ENCODE peak calls at places on chromosomes 6 and 20, in nine cellular contexts. L is breast epithelium, D is heart right ventricle, U is keratinocyte, P is psoas muscle, C is colonic mucosa, W is Peyer's patch, K is ascending aorta, H is MM.1S. J is an unnamed sample.

GRCh38 chr20:8183526-8183925 is 51.5 kb downstream of the PLCB1 start:
- DNase-seq in L (no peak), D (no peak), U (no peak), P (no peak), C (no peak), W (no peak), K (no peak), H (no peak), J (no peak)

GRCh38 chr6:7628479-7628878 is 38.5 kb downstream of the SNRNP48 start:
- DNase-seq in L (no peak), D (no peak), U (no peak), P (no peak), C (no peak), W (no peak), K (no peak), H (no peak), J (no peak)

GRCh38 chr20:48096957-48097890 is 311.9 kb upstream of the SULF2 start:
- DNase-seq in L (no peak), D (no peak), U (no peak), P (no peak), C (no peak), W (no peak), K (no peak), H (no peak), J (no peak)

GRCh38 chr6:156164701-156165454 is 612.3 kb upstream of the ARID1B start:
- DNase-seq in L (no peak), D (no peak), U (no peak), P (no peak), C (no peak), W (no peak), K (no peak), H (no peak), J (no peak)

GRCh38 chr6:36752886-36753506 is 55.4 kb downstream of the RAB44 start:
- DNase-seq in L (no peak), D (no peak), U (no peak), P (peak; percentile 34), C (peak; percentile 67), W (peak; percentile 85), K (no peak), H (peak; percentile 88), J (no peak)

GRCh38 chr20:43584448-43585138 is 6.1 kb upstream of the IFT52 start:
- DNase-seq in L (no peak), D (no peak), U (no peak), P (no peak), C (no peak), W (no peak), K (no peak), H (no peak), J (no peak)

GRCh38 chr6:3229566-3230274 is 2.3 kb upstream of the TUBB2B start:
- DNase-seq in L (no peak), D (no peak), U (no peak), P (no peak), C (no peak), W (no peak), K (peak; percentile 62), H (peak; percentile 15), J (peak; percentile 92)

GRCh38 chr6:56279346-56280080 is 32.1 kb upstream of the COL21A1 start:
- DNase-seq in L (no peak), D (no peak), U (no peak), P (no peak), C (no peak), W (no peak), K (no peak), H (no peak), J (peak; percentile 53)

GRCh38 chr6:76435174-76435573 is 362.7 kb upstream of the IMPG1 start:
- DNase-seq in L (no peak), D (no peak), U (no peak), P (no peak), C (no peak), W (no peak), K (no peak), H (no peak), J (no peak)

GRCh38 chr6:146968041-146968760 is 236.0 kb upstream of the STXBP5 start:
- DNase-seq in L (no peak), D (no peak), U (peak; percentile 26), P (no peak), C (no peak), W (no peak), K (no peak), H (no peak), J (no peak)

GRCh38 chr20:39676857-39677351 is 714.8 kb downstream of the DHX35 start:
- DNase-seq in L (peak; percentile 64), D (no peak), U (no peak), P (no peak), C (peak; percentile 20), W (peak; percentile 58), K (no peak), H (peak; percentile 9), J (no peak)
- TF ChIP-seq CTCF in L (peak; percentile 16), D (no peak), U (no peak), P (no peak), C (peak; percentile 18), W (peak; percentile 20), K (no peak), H (no peak), J (peak; percentile 69)

DNA sequence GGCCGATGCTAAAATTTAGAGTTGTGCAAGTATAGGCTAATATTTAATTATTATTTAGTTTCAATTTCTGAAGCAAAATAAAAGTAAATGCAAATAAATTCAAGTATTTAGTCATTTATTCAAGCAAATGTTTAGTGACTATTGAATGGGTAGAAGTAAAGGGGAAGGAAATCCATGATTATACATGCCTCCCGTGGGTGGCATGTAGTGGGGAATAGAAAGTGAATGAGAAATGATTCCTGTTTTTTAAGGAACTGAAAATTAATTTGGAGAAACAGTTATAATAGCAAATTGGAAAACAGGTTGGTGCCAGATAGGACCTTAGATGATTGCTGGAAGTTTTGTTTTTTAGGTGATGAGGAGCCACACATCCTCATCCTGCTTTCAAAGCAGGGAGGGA is 35.4 kb downstream of the FAM229B start:
- DNase-seq in L (no peak), D (no peak), U (no peak), P (no peak), C (no peak), W (no peak), K (no peak), H (no peak), J (no peak)
- H3K4me1 ChIP-seq in L (no peaks in the 10 kb centered on the region), D (no peaks in the 10 kb centered on the region), U (peaks cover 3% of the 10 kb centered on the region), P (no peaks in the 10 kb centered on the region), C (no peaks in the 10 kb centered on the region), W (no peaks in the 10 kb centered on the region), K (no peaks in the 10 kb centered on the region), H (peaks cover 1% of the 10 kb centered on the region), J (no peaks in the 10 kb centered on the region)

DNA sequence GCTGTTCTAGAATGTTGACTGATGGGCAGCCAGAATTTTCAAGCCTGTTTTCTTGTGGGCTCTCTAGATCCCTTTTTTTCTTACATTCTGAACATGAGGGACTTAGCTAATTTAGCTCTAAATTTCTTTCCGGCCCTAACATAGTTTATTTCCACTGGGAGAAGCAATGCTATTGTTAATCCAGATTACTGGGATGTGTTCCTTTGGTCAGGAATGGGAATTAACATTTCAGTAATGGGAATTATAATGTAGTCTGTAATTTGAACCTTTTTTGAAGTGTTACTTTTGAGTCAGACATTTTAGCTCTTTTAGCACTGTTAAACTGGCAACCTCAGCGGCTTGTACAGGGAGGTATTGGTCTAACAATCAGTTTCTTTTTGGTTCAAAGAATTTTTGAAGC is 7.5 kb downstream of the ZFAND3 start:
- DNase-seq in L (no peak), D (no peak), U (no peak), P (no peak), C (no peak), W (no peak), K (no peak), H (no peak), J (no peak)
- H3K36me3 ChIP-seq in L (no peaks in the 10 kb centered on the region), D (no peaks in the 10 kb centered on the region), U (peaks cover 5% of the 10 kb centered on the region), P (no peaks in the 10 kb centered on the region), C (no peaks in the 10 kb centered on the region), W (no peaks in the 10 kb centered on the region), K (no peaks in the 10 kb centered on the region), H (no peaks in the 10 kb centered on the region), J (peaks cover 13% of the 10 kb centered on the region)

GRCh38 chr6:130150906-130151305 is 71.8 kb downstream of the SAMD3 start:
- DNase-seq in L (no peak), D (no peak), U (no peak), P (no peak), C (no peak), W (no peak), K (no peak), H (no peak), J (no peak)

GRCh38 chr6:130147151-130147550 is 75.6 kb downstream of the SAMD3 start:
- DNase-seq in L (no peak), D (no peak), U (no peak), P (no peak), C (no peak), W (no peak), K (no peak), H (no peak), J (no peak)

GRCh38 chr6:130143709-130144108 is 79.0 kb downstream of the SAMD3 start:
- DNase-seq in L (no peak), D (no peak), U (no peak), P (no peak), C (no peak), W (no peak), K (no peak), H (no peak), J (no peak)

GRCh38 chr6:130152908-130153510 is 69.7 kb downstream of the SAMD3 start:
- DNase-seq in L (no peak), D (no peak), U (no peak), P (no peak), C (no peak), W (no peak), K (no peak), H (no peak), J (no peak)

DNA sequence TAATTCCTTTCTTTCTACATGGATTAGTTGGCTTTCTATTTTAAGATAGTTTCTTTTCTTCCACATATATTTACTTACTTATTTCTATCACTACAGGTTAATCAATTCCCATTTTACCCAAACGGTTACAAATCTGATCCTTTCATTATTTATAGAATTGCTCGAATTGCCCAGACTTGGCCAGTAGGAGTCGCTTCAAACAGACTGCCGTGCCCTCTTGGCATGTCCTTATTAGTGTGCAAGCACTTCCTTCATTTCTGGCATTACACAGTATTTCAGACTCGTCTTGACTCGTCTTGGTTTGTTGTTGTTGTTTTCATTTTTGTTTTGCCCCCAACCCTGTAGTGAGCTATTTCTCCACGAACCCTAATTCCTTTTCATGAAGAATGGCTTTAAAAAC is 74.6 kb downstream of the SAMD3 start:
- DNase-seq in L (no peak), D (no peak), U (no peak), P (no peak), C (no peak), W (no peak), K (no peak), H (no peak), J (peak; percentile 55)
- TF ChIP-seq CTCF in L (no peak), D (no peak), U (peak; percentile 35), P (no peak), C (no peak), W (no peak), K (no peak), H (peak; percentile 46), J (peak; percentile 69)